ENCODE peak calls at places on chromosomes 16 and 17, in seven cellular contexts. One of them, this sample, is unnamed.

GRCh38 chr17:48528153-48528912 is 2.5 kb downstream of the HOXB1 start:
- DNase-seq in GM12878: no peak
- DNase-seq in IMR-90: no peak
- DNase-seq in K562: peak; percentile 57
- DNase-seq in SK-N-SH: no peak
- DNase-seq in HepG2: no peak
- DNase-seq in H1: no peak
- DNase-seq in this sample: no peak

GRCh38 chr16:85402910-85403692 is 210.0 kb upstream of the GSE1 start:
- DNase-seq in GM12878: no peak
- DNase-seq in IMR-90: peak; percentile 77
- DNase-seq in K562: peak; percentile 95
- DNase-seq in SK-N-SH: no peak
- DNase-seq in HepG2: no peak
- DNase-seq in H1: no peak
- DNase-seq in this sample: no peak

GRCh38 chr17:5201011-5201410 is 9.3 kb upstream of the ZNF594 start:
- DNase-seq in GM12878: no peak
- DNase-seq in IMR-90: no peak
- DNase-seq in K562: no peak
- DNase-seq in SK-N-SH: no peak
- DNase-seq in HepG2: no peak
- DNase-seq in H1: no peak
- DNase-seq in this sample: no peak

GRCh38 chr16:70570967-70571570 is 47.5 kb downstream of the SF3B3 start:
- DNase-seq in GM12878: no peak
- DNase-seq in IMR-90: no peak
- DNase-seq in K562: no peak
- DNase-seq in SK-N-SH: no peak
- DNase-seq in HepG2: no peak
- DNase-seq in H1: no peak
- DNase-seq in this sample: no peak

GRCh38 chr17:43588121-43588520 is 42.0 kb upstream of the ETV4 start:
- DNase-seq in GM12878: no peak
- DNase-seq in IMR-90: no peak
- DNase-seq in K562: no peak
- DNase-seq in SK-N-SH: no peak
- DNase-seq in HepG2: no peak
- DNase-seq in H1: no peak
- DNase-seq in this sample: no peak

GRCh38 chr17:31674305-31674704 is 184.7 kb downstream of the COPRS start:
- DNase-seq in GM12878: no peak
- DNase-seq in IMR-90: peak; percentile 50
- DNase-seq in K562: no peak
- DNase-seq in SK-N-SH: no peak
- DNase-seq in HepG2: no peak
- DNase-seq in H1: no peak
- DNase-seq in this sample: no peak

GRCh38 chr16:15952265-15952711 is 2.9 kb downstream of the ABCC1 start:
- DNase-seq in GM12878: no peak
- DNase-seq in IMR-90: no peak
- DNase-seq in K562: peak; percentile 46
- DNase-seq in SK-N-SH: peak; percentile 27
- DNase-seq in HepG2: peak; percentile 70
- DNase-seq in H1: no peak
- DNase-seq in this sample: no peak

GRCh38 chr17:78315355-78316114 is 44.3 kb downstream of the SOCS3 start:
- DNase-seq in GM12878: peak; percentile 33
- DNase-seq in IMR-90: peak; percentile 92
- DNase-seq in K562: peak; percentile 90
- DNase-seq in SK-N-SH: peak; percentile 57
- DNase-seq in HepG2: peak; percentile 45
- DNase-seq in H1: peak; percentile 39
- DNase-seq in this sample: peak; percentile 94

GRCh38 chr16:87335968-87336849 is 19.0 kb upstream of the C16orf95 start:
- DNase-seq in GM12878: no peak
- DNase-seq in IMR-90: no peak
- DNase-seq in K562: no peak
- DNase-seq in SK-N-SH: no peak
- DNase-seq in HepG2: no peak
- DNase-seq in H1: no peak
- DNase-seq in this sample: no peak

GRCh38 chr16:26273607-26274006 is 581.8 kb downstream of the HS3ST4 start:
- DNase-seq in GM12878: no peak
- DNase-seq in IMR-90: no peak
- DNase-seq in K562: no peak
- DNase-seq in SK-N-SH: no peak
- DNase-seq in HepG2: no peak
- DNase-seq in H1: no peak
- DNase-seq in this sample: no peak

GRCh38 chr17:47295037-47295873 is 28.5 kb upstream of the EFCAB13 start:
- DNase-seq in GM12878: no peak
- DNase-seq in IMR-90: no peak
- DNase-seq in K562: no peak
- DNase-seq in SK-N-SH: no peak
- DNase-seq in HepG2: peak; percentile 79
- DNase-seq in H1: no peak
- DNase-seq in this sample: no peak

GRCh38 chr16:83433201-83433600 is 374.6 kb upstream of the HSBP1 start:
- DNase-seq in GM12878: no peak
- DNase-seq in IMR-90: no peak
- DNase-seq in K562: no peak
- DNase-seq in SK-N-SH: no peak
- DNase-seq in HepG2: no peak
- DNase-seq in H1: no peak
- DNase-seq in this sample: no peak

GRCh38 chr16:17836868-17837602 is 366.3 kb upstream of the XYLT1 start:
- DNase-seq in GM12878: no peak
- DNase-seq in IMR-90: peak; percentile 98
- DNase-seq in K562: peak; percentile 14
- DNase-seq in SK-N-SH: no peak
- DNase-seq in HepG2: peak; percentile 18
- DNase-seq in H1: peak; percentile 67
- DNase-seq in this sample: peak; percentile 58

GRCh38 chr16:3503513-3503912 is 2.7 kb downstream of the CLUAP1 start:
- DNase-seq in GM12878: no peak
- DNase-seq in IMR-90: no peak
- DNase-seq in K562: no peak
- DNase-seq in SK-N-SH: no peak
- DNase-seq in HepG2: no peak
- DNase-seq in H1: no peak
- DNase-seq in this sample: no peak

GRCh38 chr16:67673712-67674580 is 7.3 kb downstream of the C16orf86 start:
- DNase-seq in GM12878: no peak
- DNase-seq in IMR-90: no peak
- DNase-seq in K562: no peak
- DNase-seq in SK-N-SH: peak; percentile 66
- DNase-seq in HepG2: no peak
- DNase-seq in H1: no peak
- DNase-seq in this sample: no peak
- H3K4me3 ChIP-seq in GM12878: no peak overlapping the region
- H3K4me3 ChIP-seq in IMR-90: no peak overlapping the region
- H3K4me3 ChIP-seq in K562: no peak overlapping the region
- H3K4me3 ChIP-seq in SK-N-SH: no peak overlapping the region
- H3K4me3 ChIP-seq in HepG2: no peak overlapping the region
- H3K4me3 ChIP-seq in H1: no peak overlapping the region
- H3K4me3 ChIP-seq in this sample: no peak overlapping the region

DNA sequence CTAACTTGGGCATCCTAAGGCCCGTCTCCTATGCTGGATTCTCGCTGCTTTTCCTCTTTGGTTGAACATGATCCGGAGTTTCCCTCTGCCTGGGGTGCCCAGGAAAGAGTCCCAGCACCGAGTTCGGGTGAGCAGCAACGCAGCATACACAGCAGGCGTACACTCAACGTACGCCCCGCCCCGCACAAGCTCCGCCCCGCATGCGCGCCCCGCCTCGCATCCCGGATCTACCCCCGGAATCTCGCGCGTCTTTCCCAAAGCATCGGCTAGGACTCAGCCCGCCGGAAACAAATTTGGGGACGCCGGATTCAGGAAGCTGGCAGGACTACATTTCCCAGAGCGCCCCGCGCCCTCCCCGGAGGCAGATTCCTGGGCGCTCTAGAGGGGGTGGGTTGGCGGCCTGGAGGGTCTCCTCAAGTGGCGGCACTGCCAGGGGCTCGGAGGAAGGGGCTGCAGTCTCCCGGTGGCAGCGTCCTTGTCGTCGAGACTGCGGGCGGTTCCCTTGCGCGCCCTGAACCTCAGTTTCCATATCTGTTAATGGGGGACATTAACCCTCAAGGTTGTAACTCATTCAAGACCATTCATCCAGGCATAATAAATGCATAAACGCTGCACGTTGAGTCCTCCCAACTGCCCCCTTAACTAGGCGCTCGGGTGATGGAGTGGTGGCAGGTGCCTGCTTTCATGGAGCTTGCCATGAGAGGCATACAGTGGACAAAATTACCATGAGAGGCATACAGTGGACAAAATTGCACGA is 1.8 kb upstream of the ZNF500 start:
- DNase-seq in GM12878: peak; percentile 76
- DNase-seq in IMR-90: peak; percentile 92
- DNase-seq in K562: peak; percentile 98
- DNase-seq in SK-N-SH: peak; percentile 95
- DNase-seq in HepG2: peak; percentile 93
- DNase-seq in H1: peak; percentile 82
- DNase-seq in this sample: peak; percentile 96
- TF ChIP-seq USF2 in GM12878: no peak
- TF ChIP-seq USF2 in IMR-90: peak; percentile 6
- TF ChIP-seq USF2 in K562: no peak
- TF ChIP-seq USF2 in SK-N-SH: no peak
- TF ChIP-seq USF2 in HepG2: no peak
- TF ChIP-seq USF2 in H1: no peak
- TF ChIP-seq USF2 in this sample: no peak

DNA sequence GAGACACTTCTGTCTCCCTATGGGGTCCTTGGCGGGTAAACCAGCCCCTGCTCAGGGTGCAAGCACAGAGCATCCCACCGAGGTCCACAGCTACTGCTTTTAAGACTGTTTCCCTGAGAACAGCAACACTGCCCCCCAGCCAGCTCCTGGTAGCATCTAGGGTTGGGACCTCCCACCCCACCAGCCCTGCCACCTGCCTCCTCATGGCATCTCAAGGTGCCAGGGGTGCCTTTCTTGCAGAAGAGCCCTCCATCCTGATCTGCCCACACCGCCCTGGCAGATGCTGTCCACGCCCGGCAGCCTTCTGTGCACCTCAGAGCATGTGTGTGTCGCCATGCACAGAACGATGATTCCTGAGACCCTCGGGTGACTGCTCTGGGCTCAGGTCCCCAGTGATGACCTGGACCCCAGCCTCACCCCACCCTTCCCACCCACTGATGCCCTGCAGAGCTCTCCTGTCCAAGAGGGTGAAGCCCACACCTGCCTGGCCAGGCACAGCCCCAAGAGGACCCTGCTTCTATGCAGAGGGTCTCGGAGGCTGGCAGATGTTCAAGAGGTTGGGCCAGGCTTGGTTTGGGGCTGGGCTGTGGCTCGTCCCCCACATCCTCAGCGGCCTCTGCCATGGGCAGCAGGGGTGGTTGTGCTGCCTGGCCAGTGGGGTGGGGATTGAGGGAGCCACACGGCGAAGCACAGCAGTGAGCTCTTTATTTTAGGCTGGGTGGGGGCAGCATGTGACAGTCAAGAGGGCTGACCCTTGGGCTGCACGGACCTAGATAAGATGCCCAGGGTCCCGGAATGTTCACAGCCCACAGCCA is 5.1 kb upstream of the SPATA2L start:
- DNase-seq in GM12878: no peak
- DNase-seq in IMR-90: no peak
- DNase-seq in K562: no peak
- DNase-seq in SK-N-SH: no peak
- DNase-seq in HepG2: no peak
- DNase-seq in H1: no peak
- DNase-seq in this sample: no peak
- H3K4me3 ChIP-seq in GM12878: no peak overlapping the region
- H3K4me3 ChIP-seq in IMR-90: no peak overlapping the region
- H3K4me3 ChIP-seq in K562: no peak overlapping the region
- H3K4me3 ChIP-seq in SK-N-SH: no peak overlapping the region
- H3K4me3 ChIP-seq in HepG2: peak overlapping the region; percentile 29
- H3K4me3 ChIP-seq in H1: peak overlapping the region; percentile 22
- H3K4me3 ChIP-seq in this sample: no peak overlapping the region

GRCh38 chr17:30170415-30170987 is 53.9 kb downstream of the NSRP1 start:
- DNase-seq in GM12878: no peak
- DNase-seq in IMR-90: no peak
- DNase-seq in K562: no peak
- DNase-seq in SK-N-SH: no peak
- DNase-seq in HepG2: no peak
- DNase-seq in H1: no peak
- DNase-seq in this sample: no peak
- TF ChIP-seq USF2 in GM12878: no peak
- TF ChIP-seq USF2 in IMR-90: no peak
- TF ChIP-seq USF2 in K562: no peak
- TF ChIP-seq USF2 in SK-N-SH: no peak
- TF ChIP-seq USF2 in HepG2: no peak
- TF ChIP-seq USF2 in H1: no peak
- TF ChIP-seq USF2 in this sample: no peak

GRCh38 chr16:31132979-31133599 is 2.4 kb downstream of the PRSS8 start:
- DNase-seq in GM12878: no peak
- DNase-seq in IMR-90: no peak
- DNase-seq in K562: no peak
- DNase-seq in SK-N-SH: no peak
- DNase-seq in HepG2: no peak
- DNase-seq in H1: no peak
- DNase-seq in this sample: no peak

GRCh38 chr16:31134091-31134571 is 1.4 kb downstream of the PRSS8 start:
- DNase-seq in GM12878: no peak
- DNase-seq in IMR-90: peak; percentile 24
- DNase-seq in K562: peak; percentile 44
- DNase-seq in SK-N-SH: no peak
- DNase-seq in HepG2: no peak
- DNase-seq in H1: no peak
- DNase-seq in this sample: no peak

GRCh38 chr16:31136287-31136662 is 748 bp upstream of the PRSS8 start:
- DNase-seq in GM12878: no peak
- DNase-seq in IMR-90: no peak
- DNase-seq in K562: no peak
- DNase-seq in SK-N-SH: no peak
- DNase-seq in HepG2: no peak
- DNase-seq in H1: no peak
- DNase-seq in this sample: no peak

GRCh38 chr16:31134625-31135534 is 647 bp downstream of the PRSS8 start:
- DNase-seq in GM12878: no peak
- DNase-seq in IMR-90: no peak
- DNase-seq in K562: peak; percentile 48
- DNase-seq in SK-N-SH: no peak
- DNase-seq in HepG2: no peak
- DNase-seq in H1: no peak
- DNase-seq in this sample: no peak

GRCh38 chr16:31135535-31136286 is at the start of gene PRSS8:
- DNase-seq in GM12878: no peak
- DNase-seq in IMR-90: no peak
- DNase-seq in K562: peak; percentile 63
- DNase-seq in SK-N-SH: no peak
- DNase-seq in HepG2: no peak
- DNase-seq in H1: no peak
- DNase-seq in this sample: no peak
- H3K4me3 ChIP-seq in GM12878: no peak within 1 kb of the TSS
- H3K4me3 ChIP-seq in IMR-90: no peak within 1 kb of the TSS
- H3K4me3 ChIP-seq in K562: peak within 1 kb of the TSS; percentile 26
- H3K4me3 ChIP-seq in SK-N-SH: no peak within 1 kb of the TSS
- H3K4me3 ChIP-seq in HepG2: peak within 1 kb of the TSS; percentile 40
- H3K4me3 ChIP-seq in H1: peak within 1 kb of the TSS; percentile 87
- H3K4me3 ChIP-seq in this sample: no peak within 1 kb of the TSS

This sample was measured in A549.